ENCODE peak calls at places on chromosomes 1 and 21, in ten cellular contexts. Y is left cardiac atrium, O is AG08395, G is cerebellar cortex, D is mammary epithelial cell, L is pons, W is M059J, J is GM12891, M is OCI-LY7, S is adipocyte. V is an unnamed sample.

GRCh38 chr1:204087893-204088528 is 15.1 kb downstream of the SOX13 start:
- DNase-seq in Y (peak; percentile 51), O (no peak), G (no peak), D (no peak), L (peak; percentile 35), W (no peak), J (no peak), M (no peak), S (no peak), V (peak; percentile 35)

GRCh38 chr1:56216173-56216572 is 363.2 kb downstream of the PLPP3 start:
- DNase-seq in Y (no peak), O (peak; percentile 62), G (no peak), D (no peak), L (no peak), W (no peak), J (no peak), M (no peak), S (peak; percentile 49), V (peak; percentile 37)

GRCh38 chr1:225762002-225762441 is 15.6 kb upstream of the SRP9 start:
- DNase-seq in Y (no peak), O (no peak), G (no peak), D (no peak), L (no peak), W (no peak), J (no peak), M (no peak), S (no peak), V (no peak)

GRCh38 chr1:235011599-235012435 is 116.8 kb downstream of the TOMM20 start:
- DNase-seq in Y (peak; percentile 71), O (peak; percentile 97), G (peak; percentile 87), D (peak; percentile 100), L (no peak), W (peak; percentile 100), J (no peak), M (peak; percentile 95), S (peak; percentile 87), V (peak; percentile 99)

GRCh38 chr1:77039739-77040138 is 172.5 kb downstream of the ST6GALNAC5 start:
- DNase-seq in Y (no peak), O (peak; percentile 94), G (no peak), D (peak; percentile 95), L (no peak), W (peak; percentile 98), J (no peak), M (no peak), S (peak; percentile 96), V (peak; percentile 98)

GRCh38 chr1:47249755-47250154 is 17.7 kb upstream of the TAL1 start:
- DNase-seq in Y (no peak), O (no peak), G (no peak), D (no peak), L (no peak), W (no peak), J (no peak), M (no peak), S (no peak), V (no peak)

GRCh38 chr1:6477039-6477820 is 11.3 kb upstream of the TNFRSF25 start:
- DNase-seq in Y (no peak), O (no peak), G (no peak), D (no peak), L (no peak), W (no peak), J (no peak), M (no peak), S (no peak), V (no peak)

GRCh38 chr1:94550800-94551241 is 9.3 kb upstream of the F3 start:
- DNase-seq in Y (no peak), O (no peak), G (no peak), D (no peak), L (no peak), W (no peak), J (no peak), M (no peak), S (peak; percentile 30), V (no peak)

GRCh38 chr1:224273651-224274050 is 56.3 kb downstream of the NVL start:
- DNase-seq in Y (no peak), O (peak; percentile 7), G (no peak), D (no peak), L (no peak), W (peak; percentile 76), J (no peak), M (no peak), S (peak; percentile 16), V (peak; percentile 65)

GRCh38 chr1:82059931-82060330 is 259.2 kb downstream of the ADGRL2 start:
- DNase-seq in Y (no peak), O (no peak), G (no peak), D (peak; percentile 2), L (no peak), W (peak; percentile 18), J (no peak), M (no peak), S (no peak), V (peak; percentile 1)

GRCh38 chr1:30955448-30956015 is 47.0 kb upstream of the SDC3 start:
- DNase-seq in Y (no peak), O (peak; percentile 70), G (no peak), D (no peak), L (no peak), W (peak; percentile 47), J (no peak), M (no peak), S (peak; percentile 79), V (no peak)

GRCh38 chr1:117572546-117572945 is 33.3 kb upstream of the TENT5C start:
- DNase-seq in Y (no peak), O (no peak), G (no peak), D (no peak), L (no peak), W (no peak), J (no peak), M (peak; percentile 33), S (no peak), V (no peak)

GRCh38 chr1:214018605-214019268 is 31.0 kb downstream of the PROX1 start:
- DNase-seq in Y (no peak), O (no peak), G (no peak), D (no peak), L (peak; percentile 90), W (no peak), J (peak; percentile 5), M (peak; percentile 1), S (no peak), V (no peak)

GRCh38 chr1:157025856-157026255 is 19.7 kb downstream of the ARHGEF11 start:
- DNase-seq in Y (no peak), O (peak; percentile 78), G (peak; percentile 29), D (no peak), L (no peak), W (no peak), J (no peak), M (no peak), S (no peak), V (no peak)

GRCh38 chr1:29631836-29632420 is 395.6 kb downstream of the PTPRU start:
- DNase-seq in Y (no peak), O (no peak), G (no peak), D (no peak), L (no peak), W (no peak), J (no peak), M (no peak), S (no peak), V (no peak)

GRCh38 chr21:16993416-16994044 is 519.3 kb upstream of the CXADR start:
- DNase-seq in Y (no peak), O (no peak), G (no peak), D (no peak), L (no peak), W (no peak), J (no peak), M (no peak), S (no peak), V (no peak)

GRCh38 chr1:73065585-73065984 is 783.2 kb upstream of the NEGR1 start:
- DNase-seq in Y (no peak), O (no peak), G (peak; percentile 0), D (no peak), L (no peak), W (no peak), J (no peak), M (no peak), S (peak; percentile 2), V (peak; percentile 9)

GRCh38 chr1:151596166-151596933 is 15.5 kb upstream of the SNX27 start:
- DNase-seq in Y (no peak), O (no peak), G (no peak), D (peak; percentile 61), L (no peak), W (peak; percentile 85), J (no peak), M (no peak), S (no peak), V (peak; percentile 66)

GRCh38 chr1:21938791-21939538 is 1.9 kb upstream of the HSPG2 start:
- DNase-seq in Y (no peak), O (no peak), G (no peak), D (peak; percentile 40), L (no peak), W (peak; percentile 68), J (no peak), M (no peak), S (no peak), V (no peak)

GRCh38 chr1:24391882-24392603 is 21.5 kb downstream of the STPG1 start:
- DNase-seq in Y (peak; percentile 72), O (peak; percentile 57), G (peak; percentile 80), D (peak; percentile 50), L (peak; percentile 77), W (peak; percentile 64), J (no peak), M (peak; percentile 89), S (peak; percentile 63), V (peak; percentile 71)

GRCh38 chr1:214418380-214418779 is 133.0 kb downstream of the PTPN14 start:
- DNase-seq in Y (no peak), O (peak; percentile 53), G (no peak), D (no peak), L (no peak), W (peak; percentile 83), J (no peak), M (no peak), S (no peak), V (peak; percentile 55)